ENCODE peak calls at places on chromosome 3, in six cellular contexts. One of them, this sample, is unnamed. For H3K36me3, the result is how much of the 10 kb centered on the place peaks cover.

GRCh38 chr3:18630295-18630694 is 205.2 kb upstream of the SATB1 start:
- DNase-seq in neuronal stem cell: no peak
- DNase-seq in GM06990: no peak
- DNase-seq in stomach: no peak
- DNase-seq in bronchial epithelial cell: no peak
- DNase-seq in upper lobe of right lung: no peak
- DNase-seq in this sample: no peak

GRCh38 chr3:190718691-190719090 is 143.8 kb downstream of the GMNC start:
- DNase-seq in stomach: no peak
- DNase-seq in GM06990: no peak
- DNase-seq in upper lobe of right lung: no peak
- DNase-seq in neuronal stem cell: no peak
- DNase-seq in bronchial epithelial cell: peak
- DNase-seq in this sample: peak

GRCh38 chr3:71247221-71247947 is 336.1 kb downstream of the FOXP1 start:
- DNase-seq in GM06990: no peak
- DNase-seq in neuronal stem cell: no peak
- DNase-seq in bronchial epithelial cell: peak
- DNase-seq in upper lobe of right lung: no peak
- DNase-seq in stomach: no peak
- DNase-seq in this sample: no peak

GRCh38 chr3:38580450-38581382 is 68.8 kb downstream of the SCN5A start:
- DNase-seq in bronchial epithelial cell: no peak
- DNase-seq in GM06990: no peak
- DNase-seq in neuronal stem cell: no peak
- DNase-seq in stomach: peak
- DNase-seq in upper lobe of right lung: peak
- DNase-seq in this sample: peak

GRCh38 chr3:40120816-40121215 is 188.7 kb upstream of the EIF1B start:
- DNase-seq in GM06990: no peak
- DNase-seq in stomach: no peak
- DNase-seq in bronchial epithelial cell: peak
- DNase-seq in upper lobe of right lung: no peak
- DNase-seq in neuronal stem cell: no peak
- DNase-seq in this sample: no peak

GRCh38 chr3:184361532-184361931 is at the start of the genes CLCN2 and POLR2H:
- DNase-seq in bronchial epithelial cell: no peak
- DNase-seq in upper lobe of right lung: peak
- DNase-seq in GM06990: peak
- DNase-seq in stomach: peak
- DNase-seq in neuronal stem cell: peak
- DNase-seq in this sample: peak

GRCh38 chr3:136955813-136956212 is 2.0 kb upstream of the IL20RB start:
- DNase-seq in upper lobe of right lung: no peak
- DNase-seq in GM06990: no peak
- DNase-seq in bronchial epithelial cell: peak
- DNase-seq in stomach: no peak
- DNase-seq in neuronal stem cell: no peak
- DNase-seq in this sample: peak

GRCh38 chr3:105430460-105430859 is 63.8 kb downstream of the ALCAM start:
- DNase-seq in neuronal stem cell: no peak
- DNase-seq in GM06990: no peak
- DNase-seq in stomach: no peak
- DNase-seq in bronchial epithelial cell: no peak
- DNase-seq in upper lobe of right lung: no peak
- DNase-seq in this sample: no peak

GRCh38 chr3:59436164-59436958 is 386.5 kb upstream of the CFAP20DC start:
- DNase-seq in bronchial epithelial cell: no peak
- DNase-seq in upper lobe of right lung: no peak
- DNase-seq in stomach: no peak
- DNase-seq in neuronal stem cell: no peak
- DNase-seq in GM06990: no peak
- DNase-seq in this sample: no peak

GRCh38 chr3:127809211-127809610 is 13.1 kb downstream of the MGLL start:
- DNase-seq in neuronal stem cell: no peak
- DNase-seq in GM06990: no peak
- DNase-seq in bronchial epithelial cell: no peak
- DNase-seq in upper lobe of right lung: no peak
- DNase-seq in stomach: no peak
- DNase-seq in this sample: no peak

GRCh38 chr3:127812151-127812550 is 10.2 kb downstream of the MGLL start:
- DNase-seq in upper lobe of right lung: no peak
- DNase-seq in stomach: no peak
- DNase-seq in GM06990: no peak
- DNase-seq in bronchial epithelial cell: no peak
- DNase-seq in neuronal stem cell: no peak
- DNase-seq in this sample: no peak

GRCh38 chr3:127809611-127810010 is 12.7 kb downstream of the MGLL start:
- DNase-seq in upper lobe of right lung: no peak
- DNase-seq in stomach: no peak
- DNase-seq in GM06990: no peak
- DNase-seq in neuronal stem cell: no peak
- DNase-seq in bronchial epithelial cell: no peak
- DNase-seq in this sample: no peak

GRCh38 chr3:127814325-127814781 is 8.0 kb downstream of the MGLL start:
- DNase-seq in upper lobe of right lung: no peak
- DNase-seq in bronchial epithelial cell: no peak
- DNase-seq in GM06990: no peak
- DNase-seq in stomach: no peak
- DNase-seq in neuronal stem cell: no peak
- DNase-seq in this sample: no peak

GRCh38 chr3:127811717-127812116 is 10.6 kb downstream of the MGLL start:
- DNase-seq in GM06990: no peak
- DNase-seq in bronchial epithelial cell: no peak
- DNase-seq in neuronal stem cell: no peak
- DNase-seq in stomach: no peak
- DNase-seq in upper lobe of right lung: no peak
- DNase-seq in this sample: no peak
- H3K36me3 ChIP-seq in GM06990: under half
- H3K36me3 ChIP-seq in bronchial epithelial cell: under half
- H3K36me3 ChIP-seq in neuronal stem cell: under half
- H3K36me3 ChIP-seq in stomach: under half
- H3K36me3 ChIP-seq in upper lobe of right lung: under half
- H3K36me3 ChIP-seq in this sample: half or more

GRCh38 chr3:147408180-147409105 is 722 bp upstream of the ZIC1 start:
- DNase-seq in GM06990: no peak
- DNase-seq in stomach: no peak
- DNase-seq in bronchial epithelial cell: no peak
- DNase-seq in neuronal stem cell: peak
- DNase-seq in upper lobe of right lung: no peak
- DNase-seq in this sample: no peak
- H3K4me3 ChIP-seq in GM06990: no peak
- H3K4me3 ChIP-seq in stomach: no peak
- H3K4me3 ChIP-seq in bronchial epithelial cell: no peak
- H3K4me3 ChIP-seq in neuronal stem cell: peak
- H3K4me3 ChIP-seq in upper lobe of right lung: no peak
- H3K4me3 ChIP-seq in this sample: peak

GRCh38 chr3:9809615-9810356 is at the start of gene TTLL3:
- DNase-seq in stomach: peak
- DNase-seq in bronchial epithelial cell: peak
- DNase-seq in upper lobe of right lung: peak
- DNase-seq in neuronal stem cell: peak
- DNase-seq in GM06990: peak
- DNase-seq in this sample: peak

GRCh38 chr3:9808345-9809037 is 1.6 kb upstream of the TTLL3 start:
- DNase-seq in neuronal stem cell: peak
- DNase-seq in stomach: no peak
- DNase-seq in bronchial epithelial cell: peak
- DNase-seq in GM06990: no peak
- DNase-seq in upper lobe of right lung: no peak
- DNase-seq in this sample: peak

GRCh38 chr3:9806688-9807589 is 3.1 kb upstream of the TTLL3 start:
- DNase-seq in neuronal stem cell: peak
- DNase-seq in GM06990: no peak
- DNase-seq in bronchial epithelial cell: no peak
- DNase-seq in upper lobe of right lung: no peak
- DNase-seq in stomach: no peak
- DNase-seq in this sample: no peak

GRCh38 chr3:9809239-9809614 is 835 bp upstream of the TTLL3 start:
- DNase-seq in bronchial epithelial cell: peak
- DNase-seq in upper lobe of right lung: no peak
- DNase-seq in stomach: peak
- DNase-seq in neuronal stem cell: no peak
- DNase-seq in GM06990: no peak
- DNase-seq in this sample: no peak

DNA sequence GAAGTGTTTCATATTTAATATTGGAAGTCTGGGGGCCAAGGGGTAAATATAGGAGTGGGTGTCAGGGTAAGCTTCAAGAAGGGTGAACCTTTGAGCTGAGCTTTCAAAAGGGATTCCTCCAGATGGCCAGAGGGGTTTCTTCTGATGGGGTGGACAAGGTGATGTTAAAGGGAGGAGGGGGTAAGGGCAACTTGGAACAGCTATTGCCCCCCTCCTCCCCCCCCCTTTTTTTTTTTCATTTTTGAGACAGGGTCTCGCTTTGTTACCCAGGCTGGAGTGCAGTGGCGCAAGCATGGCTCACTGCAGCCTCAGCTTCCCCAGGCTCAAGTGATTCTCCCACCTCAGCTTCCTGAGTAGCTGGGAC is 2.1 kb upstream of the TTLL3 start:
- DNase-seq in bronchial epithelial cell: no peak
- DNase-seq in stomach: no peak
- DNase-seq in GM06990: no peak
- DNase-seq in neuronal stem cell: no peak
- DNase-seq in upper lobe of right lung: no peak
- DNase-seq in this sample: no peak
- H3K36me3 ChIP-seq in bronchial epithelial cell: under half
- H3K36me3 ChIP-seq in stomach: half or more
- H3K36me3 ChIP-seq in GM06990: under half
- H3K36me3 ChIP-seq in neuronal stem cell: under half
- H3K36me3 ChIP-seq in upper lobe of right lung: under half
- H3K36me3 ChIP-seq in this sample: half or more

GRCh38 chr3:16881896-16882645 is 2.7 kb upstream of the PLCL2 start:
- DNase-seq in stomach: no peak
- DNase-seq in bronchial epithelial cell: no peak
- DNase-seq in upper lobe of right lung: no peak
- DNase-seq in GM06990: no peak
- DNase-seq in neuronal stem cell: no peak
- DNase-seq in this sample: no peak

GRCh38 chr3:16884084-16884747 is 539 bp upstream of the PLCL2 start:
- DNase-seq in GM06990: peak
- DNase-seq in stomach: peak
- DNase-seq in upper lobe of right lung: peak
- DNase-seq in neuronal stem cell: peak
- DNase-seq in bronchial epithelial cell: no peak
- DNase-seq in this sample: peak

GRCh38 chr3:16883726-16884083 is 1.1 kb upstream of the PLCL2 start:
- DNase-seq in neuronal stem cell: no peak
- DNase-seq in upper lobe of right lung: no peak
- DNase-seq in GM06990: no peak
- DNase-seq in stomach: no peak
- DNase-seq in bronchial epithelial cell: no peak
- DNase-seq in this sample: no peak

GRCh38 chr3:16884748-16885587 is at the start of gene PLCL2:
- DNase-seq in neuronal stem cell: peak
- DNase-seq in GM06990: peak
- DNase-seq in bronchial epithelial cell: peak
- DNase-seq in upper lobe of right lung: peak
- DNase-seq in stomach: peak
- DNase-seq in this sample: peak

GRCh38 chr3:16883057-16883725 is 1.6 kb upstream of the PLCL2 start:
- DNase-seq in stomach: no peak
- DNase-seq in upper lobe of right lung: no peak
- DNase-seq in neuronal stem cell: no peak
- DNase-seq in GM06990: no peak
- DNase-seq in bronchial epithelial cell: no peak
- DNase-seq in this sample: no peak
- H3K4me3 ChIP-seq in stomach: peak
- H3K4me3 ChIP-seq in upper lobe of right lung: no peak
- H3K4me3 ChIP-seq in neuronal stem cell: no peak
- H3K4me3 ChIP-seq in GM06990: no peak
- H3K4me3 ChIP-seq in bronchial epithelial cell: no peak
- H3K4me3 ChIP-seq in this sample: peak